ENCODE peak calls at places on chromosome 17, in four cellular contexts. L is frontal cortex, U is cardiac muscle cell, E is COR-L47. Z is an unnamed sample.

GRCh38 chr17:37293770-37294169 is 82.0 kb upstream of the C17orf78 start:
- DNase-seq in L (no peak), U (no peak), E (no peak), Z (no peak)

GRCh38 chr17:77303620-77304019 is 162.9 kb downstream of the SEC14L1 start:
- DNase-seq in U (no peak), L (no peak), E (no peak), Z (peak)

GRCh38 chr17:82031885-82032627 is 578 bp downstream of the RAC3 start:
- DNase-seq in L (no peak), U (peak), E (peak), Z (no peak)

GRCh38 chr17:63917646-63918045 is 993 bp downstream of the GH1 start:
- DNase-seq in U (no peak), L (no peak), E (no peak), Z (no peak)

GRCh38 chr17:9104370-9105041 is 83.2 kb downstream of the NTN1 start:
- DNase-seq in L (no peak), E (no peak), U (no peak), Z (no peak)

GRCh38 chr17:28170771-28171170 is 128.3 kb downstream of the NLK start:
- DNase-seq in E (no peak), U (no peak), L (no peak), Z (peak)

GRCh38 chr17:4587195-4587594 is 2.9 kb downstream of the SMTNL2 start:
- DNase-seq in L (no peak), U (no peak), E (no peak), Z (no peak)

GRCh38 chr17:42519546-42520444 is 16.2 kb upstream of the NAGLU start:
- DNase-seq in E (no peak), L (peak), U (peak), Z (peak)

GRCh38 chr17:76097716-76098295 is 5.8 kb downstream of the EXOC7 start:
- DNase-seq in L (no peak), E (no peak), U (no peak), Z (no peak)

GRCh38 chr17:4947411-4948165 is 742 bp downstream of the PFN1 start:
- DNase-seq in U (peak), E (no peak), L (peak), Z (peak)

GRCh38 chr17:50151937-50152547 is 1.6 kb upstream of the PPP1R9B start:
- DNase-seq in U (peak), L (peak), E (peak), Z (peak)

Z was measured in GM23248.